ENCODE peak calls at places on chromosome 13, in five cellular contexts. A is HEK293T, T is left ventricle myocardium inferior, M is astrocyte of the spinal cord, K is neuronal stem cell. I is an unnamed sample.
A peak's percentile ranks its signal among the peaks of the same experiment; 100 is the strongest.

GRCh38 chr13:20489185-20489820 is 36.4 kb downstream of the CRYL1 start:
- DNase-seq in A (peak; percentile 29), K (peak; percentile 35), M (no peak), T (no peak), I (peak; percentile 62)

GRCh38 chr13:40240293-40240692 is 426.1 kb downstream of the FOXO1 start:
- DNase-seq in K (no peak), M (no peak), T (no peak), A (no peak), I (no peak)

GRCh38 chr13:91153372-91153771 is 194.1 kb upstream of the MIR17HG start:
- DNase-seq in K (no peak), T (no peak), M (peak; percentile 53), A (no peak), I (no peak)

GRCh38 chr13:113425931-113426590 is 27.2 kb downstream of the ADPRHL1 start:
- DNase-seq in T (no peak), M (no peak), K (no peak), A (no peak), I (no peak)

GRCh38 chr13:40026174-40026585 is 370.7 kb downstream of the COG6 start:
- DNase-seq in T (no peak), A (no peak), M (peak; percentile 4), K (no peak), I (peak; percentile 11)

GRCh38 chr13:23159205-23159586 is 21.6 kb upstream of the SGCG start:
- DNase-seq in A (peak; percentile 41), M (no peak), T (peak; percentile 33), K (peak; percentile 68), I (peak; percentile 13)

GRCh38 chr13:34764246-34764645 is 177.8 kb upstream of the NBEA start:
- DNase-seq in T (no peak), K (no peak), M (no peak), A (no peak), I (no peak)

GRCh38 chr13:40329682-40330485 is 336.6 kb downstream of the FOXO1 start:
- DNase-seq in A (no peak), M (peak; percentile 43), T (no peak), K (no peak), I (no peak)

GRCh38 chr13:41944229-41944628 is 16.7 kb downstream of the VWA8 start:
- DNase-seq in T (no peak), K (no peak), A (no peak), M (no peak), I (no peak)

GRCh38 chr13:40665754-40666057 is 735 bp downstream of the FOXO1 start:
- DNase-seq in K (no peak), A (peak; percentile 44), T (peak; percentile 21), M (no peak), I (no peak)

I was measured in IMR-90.